ENCODE peak calls at places on chromosomes 13 and 19, in seven cellular contexts. M is neural progenitor cell; G is HCT116; X is naive thymus-derived CD4-positive, alpha-beta T cell; H is effector memory CD4-positive, alpha-beta T cell; V is tibial artery; A is adrenal gland. Z is an unnamed sample. For H3K27me3 and H3K9me3, the result is how much of the 10 kb centered on the place peaks cover.

GRCh38 chr19:46192990-46193650 is 36.4 kb upstream of the IGFL1 start:
- DNase-seq in M (no peak), G (no peak), X (no peak), H (no peak), V (peak), A (peak), Z (no peak)

GRCh38 chr13:39499580-39499979 is 103.4 kb downstream of the LHFPL6 start:
- DNase-seq in M (no peak), G (no peak), X (no peak), H (no peak), V (no peak), A (no peak), Z (no peak)

GRCh38 chr13:71602327-71602726 is 264.7 kb downstream of the DACH1 start:
- DNase-seq in M (no peak), G (no peak), X (no peak), H (no peak), V (no peak), A (no peak), Z (no peak)

GRCh38 chr19:12194827-12195500 is 32.1 kb downstream of the ZNF136 start:
- DNase-seq in M (no peak), G (no peak), X (peak), H (peak), V (peak), A (peak), Z (peak)

GRCh38 chr19:4361152-4362037 is 18.0 kb downstream of the MPND start:
- DNase-seq in M (peak), G (no peak), X (no peak), H (no peak), V (no peak), A (peak), Z (no peak)

GRCh38 chr19:1296575-1297271 is 11.1 kb downstream of the EFNA2 start:
- DNase-seq in M (no peak), G (no peak), X (no peak), H (no peak), V (no peak), A (no peak), Z (no peak)

GRCh38 chr13:99969934-99970760 is 1.4 kb downstream of the ZIC5 start:
- DNase-seq in M (peak), G (peak), X (no peak), H (peak), V (no peak), A (no peak), Z (no peak)

GRCh38 chr19:42435316-42435715 is 7.4 kb downstream of the CXCL17 start:
- DNase-seq in M (no peak), G (no peak), X (no peak), H (no peak), V (no peak), A (no peak), Z (no peak)

GRCh38 chr13:76157926-76158325 is 521.8 kb downstream of the LMO7 start:
- DNase-seq in M (no peak), G (no peak), X (no peak), H (no peak), V (no peak), A (no peak), Z (no peak)

GRCh38 chr13:75486146-75486545 is 4.2 kb upstream of the TBC1D4 start:
- DNase-seq in M (peak), G (no peak), X (no peak), H (no peak), V (no peak), A (no peak), Z (no peak)

GRCh38 chr19:6213696-6214585 is 65.8 kb downstream of the MLLT1 start:
- DNase-seq in M (no peak), G (no peak), X (no peak), H (no peak), V (no peak), A (no peak), Z (peak)

GRCh38 chr13:42970824-42971669 is 21.0 kb downstream of the EPSTI1 start:
- DNase-seq in M (peak), G (peak), X (peak), H (no peak), V (peak), A (no peak), Z (no peak)

GRCh38 chr13:112335135-112335534 is 41.0 kb upstream of the SPACA7 start:
- DNase-seq in M (no peak), G (no peak), X (no peak), H (no peak), V (no peak), A (no peak), Z (no peak)

GRCh38 chr13:47310376-47310775 is 413.5 kb upstream of the HTR2A start:
- DNase-seq in M (no peak), G (no peak), X (no peak), H (no peak), V (no peak), A (no peak), Z (no peak)

GRCh38 chr19:18173572-18174294 is at the start of gene IFI30:
- DNase-seq in M (peak), G (no peak), X (peak), H (peak), V (peak), A (peak), Z (peak)

GRCh38 chr19:6425732-6426686 is 1.4 kb upstream of the KHSRP start:
- DNase-seq in M (no peak), G (peak), X (no peak), H (no peak), V (no peak), A (no peak), Z (no peak)

GRCh38 chr13:73966331-73966730 is 167.9 kb downstream of the KLF12 start:
- DNase-seq in M (no peak), G (no peak), X (no peak), H (no peak), V (no peak), A (no peak), Z (no peak)

GRCh38 chr13:41587490-41587889 is 130.1 kb downstream of the RGCC start:
- DNase-seq in M (peak), G (no peak), X (peak), H (no peak), V (no peak), A (no peak), Z (no peak)

GRCh38 chr19:16702123-16702522 is 17.5 kb upstream of the NWD1 start:
- DNase-seq in M (no peak), G (no peak), X (no peak), H (no peak), V (peak), A (no peak), Z (no peak)

GRCh38 chr19:4454952-4455738 is 2.4 kb downstream of the UBXN6 start:
- DNase-seq in M (no peak), G (no peak), X (no peak), H (no peak), V (peak), A (peak), Z (no peak)

GRCh38 chr13:74270018-74270417 is 135.8 kb upstream of the KLF12 start:
- DNase-seq in M (no peak), G (no peak), X (no peak), H (no peak), V (no peak), A (no peak), Z (no peak)

DNA sequence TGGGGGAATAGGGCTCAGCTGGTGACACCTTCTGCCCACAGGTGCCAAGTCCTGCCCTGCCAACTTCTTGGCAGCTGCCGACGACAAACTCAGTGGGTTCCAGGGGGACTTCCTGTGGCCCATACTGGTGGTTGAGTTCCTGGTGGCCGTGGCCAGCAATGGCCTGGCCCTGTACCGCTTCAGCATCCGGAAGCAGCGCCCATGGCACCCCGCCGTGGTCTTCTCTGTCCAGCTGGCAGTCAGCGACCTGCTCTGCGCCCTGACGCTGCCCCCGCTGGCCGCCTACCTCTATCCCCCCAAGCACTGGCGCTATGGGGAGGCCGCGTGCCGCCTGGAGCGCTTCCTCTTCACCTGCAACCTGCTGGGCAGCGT is 2.1 kb downstream of the P2RY11 start:
- DNase-seq in M (no peak), G (no peak), X (no peak), H (no peak), V (no peak), A (no peak), Z (no peak)
- H3K27me3 ChIP-seq in M (under half), G (under half), X (under half), H (under half), V (under half), A (under half), Z (under half)

DNA sequence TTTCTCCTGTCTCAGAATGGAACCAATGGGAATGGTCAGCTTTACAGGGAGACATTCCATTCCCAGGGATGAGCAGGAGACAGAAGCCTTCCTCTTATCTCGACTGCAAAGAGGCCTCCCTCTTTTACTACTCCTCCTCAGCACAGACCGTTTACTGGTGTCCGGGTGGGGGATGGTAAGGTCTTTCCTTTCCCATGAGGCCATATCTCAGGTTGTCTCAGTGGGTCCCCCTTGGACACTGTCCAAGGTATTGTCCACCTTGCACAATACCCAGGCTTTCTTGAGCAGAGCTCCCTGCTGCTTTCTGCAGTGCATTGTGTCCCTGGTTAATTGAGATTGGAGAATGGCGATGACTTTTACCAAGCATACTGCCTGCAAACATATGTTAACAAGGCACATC is 7.5 kb upstream of the ZNF808 start:
- DNase-seq in M (peak), G (no peak), X (no peak), H (no peak), V (no peak), A (no peak), Z (no peak)
- H3K9me3 ChIP-seq in M (under half), G (under half), X (under half), H (under half), V (under half), A (under half), Z (under half)

DNA sequence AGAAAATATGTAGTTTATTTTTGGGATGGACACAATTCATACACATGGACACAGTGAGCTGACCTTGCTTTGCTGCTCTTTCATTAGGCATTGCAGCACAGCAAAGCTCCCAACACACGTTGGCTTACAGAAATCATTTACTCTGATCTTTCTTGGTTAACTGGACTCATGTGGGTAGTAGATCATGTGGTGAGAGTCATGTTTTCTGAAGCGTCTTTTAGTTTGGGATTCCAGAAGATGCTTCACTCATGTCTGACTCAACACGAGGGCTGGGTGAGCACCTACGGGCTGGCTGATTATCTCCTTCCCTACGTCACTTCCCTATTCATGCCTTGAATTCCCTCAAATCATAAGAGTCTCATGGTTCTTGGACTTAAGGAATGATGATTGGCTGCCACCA is 12.1 kb upstream of the LGALS16 start:
- DNase-seq in M (no peak), G (no peak), X (no peak), H (no peak), V (no peak), A (no peak), Z (no peak)
- H3K27me3 ChIP-seq in M (under half), G (half or more), X (under half), H (under half), V (under half), A (under half), Z (under half)

GRCh38 chr19:8900421-8900820 is 68.2 kb downstream of the MBD3L1 start:
- DNase-seq in M (no peak), G (no peak), X (no peak), H (no peak), V (no peak), A (no peak), Z (no peak)
- H3K9me3 ChIP-seq in M (under half), G (under half), X (under half), H (under half), V (under half), A (under half), Z (under half)

DNA sequence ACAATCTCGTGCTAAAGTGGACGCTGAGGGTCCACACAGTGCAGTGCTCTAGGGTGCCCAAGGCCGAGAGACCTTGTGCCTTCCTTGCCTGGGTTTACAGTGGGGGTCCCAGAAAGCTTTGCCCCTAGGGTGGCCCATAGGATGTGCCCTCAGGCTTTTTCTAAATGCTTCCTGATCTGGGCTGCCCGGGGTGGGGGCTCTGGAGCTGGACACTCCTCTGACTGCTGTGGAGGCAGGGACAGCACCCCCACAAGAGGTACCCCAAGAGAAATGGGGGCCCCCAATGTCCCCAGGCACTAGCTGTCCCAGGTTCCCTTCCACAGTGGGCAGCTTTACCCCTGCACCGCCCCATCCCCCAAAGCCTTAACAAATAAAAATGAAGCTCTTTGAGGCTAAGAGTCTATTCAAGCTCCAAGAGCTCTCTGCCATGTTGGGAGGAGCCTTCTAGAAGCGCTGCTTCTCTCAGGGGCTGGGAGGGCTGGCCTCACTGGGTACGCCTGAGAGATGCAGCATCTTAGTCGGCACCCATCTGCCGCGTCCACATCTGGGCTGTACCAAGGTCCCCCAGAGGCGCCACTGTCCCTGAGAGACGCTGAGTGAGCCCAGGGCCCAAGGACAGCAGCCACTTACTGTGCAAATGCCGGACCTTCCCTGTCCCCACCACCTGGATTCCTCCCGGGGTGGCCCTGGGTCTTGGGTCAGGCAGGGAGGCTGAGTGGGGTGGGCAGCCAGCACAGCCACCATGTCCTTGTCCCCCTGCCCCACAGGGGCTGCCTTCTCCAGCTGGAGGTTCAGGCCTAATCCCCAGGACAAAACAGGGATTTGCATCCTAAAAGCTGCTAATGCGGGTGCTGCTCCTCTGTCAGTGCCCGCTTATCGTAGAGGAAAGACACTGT is 27.4 kb downstream of the CEBPA start:
- DNase-seq in M (peak), G (no peak), X (no peak), H (no peak), V (no peak), A (no peak), Z (peak)
- H3K27me3 ChIP-seq in M (under half), G (under half), X (under half), H (under half), V (under half), A (under half), Z (under half)

GRCh38 chr19:48418317-48419064 is 25.0 kb downstream of the GRIN2D start:
- DNase-seq in M (no peak), G (no peak), X (no peak), H (no peak), V (no peak), A (no peak), Z (no peak)
- H3K9me3 ChIP-seq in M (under half), G (under half), X (under half), H (under half), V (under half), A (under half), Z (under half)

DNA sequence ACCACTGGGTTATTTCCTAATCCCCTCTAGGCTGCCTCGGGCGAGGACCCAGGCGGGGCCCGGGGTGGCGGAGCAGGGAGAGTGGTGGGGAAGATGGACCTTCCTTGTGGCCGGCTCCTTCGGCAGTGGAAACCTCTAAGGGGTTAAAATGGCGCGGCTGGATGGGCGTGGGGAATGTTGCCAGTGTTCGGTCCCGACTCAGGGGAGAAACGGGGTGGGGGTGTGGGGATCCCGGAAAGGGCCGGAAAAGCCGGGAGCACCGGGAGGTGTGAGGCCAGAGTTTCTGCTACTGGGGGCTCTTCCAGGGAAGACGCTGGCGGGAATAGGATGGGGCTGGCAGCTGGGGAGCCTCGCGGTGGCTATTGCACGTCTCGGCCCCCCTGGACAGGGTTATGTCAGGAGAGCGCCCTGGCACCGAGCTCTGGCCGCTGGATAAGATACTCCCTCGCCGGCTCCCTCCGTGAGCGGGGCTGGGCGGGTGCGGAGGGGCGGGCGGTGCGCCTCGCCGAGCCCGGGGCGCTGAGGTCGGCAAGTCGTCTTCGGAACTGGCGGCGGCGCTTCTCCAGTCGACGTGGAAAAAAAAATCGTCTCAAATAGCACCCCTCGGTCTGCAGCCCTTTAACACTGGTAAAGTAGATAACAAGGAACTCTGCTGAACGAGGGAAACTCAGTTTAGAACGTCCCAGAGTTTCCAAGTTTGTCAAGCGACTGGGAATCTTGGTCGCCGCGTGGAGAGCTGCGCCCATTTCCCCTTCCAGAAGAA is 114.9 kb downstream of the KCNRG start:
- DNase-seq in M (peak), G (no peak), X (peak), H (no peak), V (peak), A (peak), Z (no peak)
- H3K27me3 ChIP-seq in M (half or more), G (under half), X (half or more), H (half or more), V (under half), A (under half), Z (under half)

GRCh38 chr19:50047686-50048085 is 21.9 kb downstream of the ZNF473 start:
- DNase-seq in M (no peak), G (no peak), X (no peak), H (no peak), V (no peak), A (no peak), Z (no peak)
- H3K9me3 ChIP-seq in M (under half), G (under half), X (under half), H (under half), V (half or more), A (under half), Z (under half)